ENCODE peak calls at places on chromosome 18, in nine cellular contexts. R, A, X, B, E, F, L, G and S are unnamed samples.

GRCh38 chr18:46820863-46821262 is 64.0 kb upstream of the ST8SIA5 start:
- DNase-seq in R (no peak), A (no peak), X (no peak), B (no peak), E (no peak), F (no peak), L (no peak), G (no peak), S (no peak)

GRCh38 chr18:49017813-49018552 is 67.2 kb upstream of the SMAD7 start:
- DNase-seq in R (no peak), A (no peak), X (no peak), B (peak), E (no peak), F (no peak), L (no peak), G (no peak), S (no peak)

GRCh38 chr18:70376914-70377258 is 88.0 kb downstream of the SOCS6 start:
- DNase-seq in R (no peak), A (no peak), X (no peak), B (no peak), E (no peak), F (no peak), L (peak), G (no peak), S (no peak)

GRCh38 chr18:3081558-3081957 is 68.6 kb upstream of the LPIN2 start:
- DNase-seq in R (no peak), A (no peak), X (no peak), B (no peak), E (no peak), F (no peak), L (no peak), G (no peak), S (no peak)

GRCh38 chr18:9362869-9363268 is 28.3 kb downstream of the TWSG1 start:
- DNase-seq in R (no peak), A (no peak), X (no peak), B (no peak), E (no peak), F (no peak), L (peak), G (no peak), S (no peak)

GRCh38 chr18:55228191-55228590 is 268.9 kb upstream of the CCDC68 start:
- DNase-seq in R (no peak), A (no peak), X (no peak), B (no peak), E (no peak), F (no peak), L (no peak), G (peak), S (no peak)

GRCh38 chr18:12857215-12857924 is 26.7 kb downstream of the PTPN2 start:
- DNase-seq in R (no peak), A (no peak), X (no peak), B (peak), E (no peak), F (peak), L (no peak), G (no peak), S (no peak)

GRCh38 chr18:23188391-23188790 is 53.1 kb downstream of the CABLES1 start:
- DNase-seq in R (no peak), A (no peak), X (no peak), B (no peak), E (no peak), F (no peak), L (no peak), G (no peak), S (no peak)

GRCh38 chr18:13447621-13448020 is 229.1 kb downstream of the LDLRAD4 start:
- DNase-seq in R (no peak), A (no peak), X (no peak), B (no peak), E (no peak), F (no peak), L (no peak), G (no peak), S (no peak)

GRCh38 chr18:78683191-78684010 is 296.2 kb upstream of the SALL3 start:
- DNase-seq in R (no peak), A (no peak), X (no peak), B (no peak), E (no peak), F (no peak), L (no peak), G (no peak), S (no peak)

GRCh38 chr18:28831908-28832307 is 655.0 kb upstream of the CDH2 start:
- DNase-seq in R (no peak), A (no peak), X (no peak), B (no peak), E (no peak), F (no peak), L (no peak), G (no peak), S (no peak)

GRCh38 chr18:59593291-59593717 is 103.9 kb downstream of the CCBE1 start:
- DNase-seq in R (no peak), A (no peak), X (no peak), B (no peak), E (no peak), F (no peak), L (no peak), G (no peak), S (no peak)